ENCODE peak calls at places on chromosomes 5 and 9, in eight cellular contexts. C, Z, F, E, X, O, L and T are unnamed samples. For H3K27me3 and H3K4me1, the result is how much of the 10 kb centered on the place peaks cover.

GRCh38 chr9:114497727-114498382 is 7.4 kb downstream of the WHRN start:
- DNase-seq in X (no peak), Z (no peak), O (no peak), L (no peak), C (no peak), E (no peak), F (no peak), T (no peak)

GRCh38 chr9:69604568-69605219 is 67.5 kb downstream of the APBA1 start:
- DNase-seq in E (no peak), O (no peak), F (no peak), Z (no peak), X (no peak), L (no peak), C (no peak), T (no peak)

GRCh38 chr5:127080001-127080478 is 6.7 kb upstream of the C5orf63 start:
- DNase-seq in C (no peak), Z (no peak), X (no peak), E (no peak), O (no peak), L (no peak), F (no peak), T (no peak)

GRCh38 chr5:176466245-176466871 is 18.2 kb downstream of the FAF2 start:
- DNase-seq in E (peak), L (no peak), X (no peak), F (no peak), Z (peak), C (no peak), O (no peak), T (no peak)

GRCh38 chr9:128396970-128397613 is 23.6 kb upstream of the CERCAM start:
- DNase-seq in E (peak), F (no peak), L (no peak), O (no peak), C (no peak), X (no peak), Z (no peak), T (no peak)

GRCh38 chr5:180640765-180641565 is 8.4 kb downstream of the FLT4 start:
- DNase-seq in E (no peak), F (peak), Z (no peak), X (no peak), O (peak), C (peak), L (no peak), T (peak)

GRCh38 chr9:77456829-77457437 is 191.2 kb downstream of the GNA14 start:
- DNase-seq in X (peak), F (peak), Z (peak), O (peak), E (peak), L (peak), C (peak), T (peak)

GRCh38 chr9:124663046-124663961 is 107.8 kb downstream of the NR6A1 start:
- DNase-seq in Z (no peak), E (no peak), F (no peak), C (no peak), X (no peak), L (no peak), O (no peak), T (no peak)

GRCh38 chr5:124157320-124157719 is 589.1 kb downstream of the ZNF608 start:
- DNase-seq in E (no peak), X (no peak), F (no peak), Z (no peak), O (no peak), C (no peak), L (no peak), T (no peak)

GRCh38 chr5:86880785-86881492 is 263.2 kb downstream of the COX7C start:
- DNase-seq in E (peak), L (peak), C (no peak), X (no peak), Z (peak), O (peak), F (no peak), T (no peak)

GRCh38 chr9:100294806-100295205 is 57.9 kb downstream of the TEX10 start:
- DNase-seq in X (no peak), C (peak), L (no peak), O (no peak), E (no peak), Z (no peak), F (no peak), T (peak)

GRCh38 chr9:2163231-2163885 is 148.2 kb downstream of the SMARCA2 start:
- DNase-seq in F (no peak), O (no peak), Z (no peak), E (no peak), L (no peak), C (no peak), X (no peak), T (no peak)

GRCh38 chr5:116377276-116378006 is 197.2 kb downstream of the SEMA6A start:
- DNase-seq in L (no peak), E (no peak), X (no peak), Z (no peak), C (no peak), F (no peak), O (no peak), T (no peak)
- H3K27me3 ChIP-seq in L (under half), E (under half), X (under half), Z (under half), C (under half), F (under half), O (under half), T (under half)

DNA sequence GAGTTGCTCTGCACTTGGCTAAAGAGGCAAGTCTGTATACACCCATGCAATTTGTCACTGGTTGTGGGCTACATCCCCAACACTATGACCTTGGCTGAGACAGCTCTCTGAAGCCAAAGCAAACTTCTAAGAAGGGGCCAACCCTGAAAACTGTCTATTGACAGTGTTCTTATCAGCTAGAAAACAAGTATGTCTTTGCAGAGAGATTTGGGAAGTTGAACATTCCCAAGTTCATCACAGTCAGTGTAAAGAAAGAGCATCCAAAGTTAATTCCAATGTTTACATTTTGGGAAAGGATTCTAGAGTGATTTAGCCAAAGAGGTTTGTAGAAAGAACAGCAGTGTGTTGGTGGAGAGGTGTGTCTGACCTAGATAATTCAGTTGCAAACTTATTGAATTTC is 711.1 kb upstream of the CHD1 start:
- DNase-seq in X (no peak), Z (no peak), E (peak), O (no peak), F (no peak), L (no peak), C (no peak), T (no peak)
- H3K4me1 ChIP-seq in X (under half), Z (under half), E (under half), O (under half), F (under half), L (under half), C (under half), T (under half)

GRCh38 chr5:10590226-10591047 is 26.6 kb downstream of the ANKRD33B start:
- DNase-seq in X (no peak), F (no peak), E (no peak), Z (no peak), C (no peak), O (peak), L (no peak), T (no peak)
- TF ChIP-seq EP300 in X (no peak), F (no peak), E (no peak), Z (no peak), C (no peak), O (no peak), L (no peak), T (no peak)

GRCh38 chr9:136615631-136616306 is 46.9 kb upstream of the EGFL7 start:
- DNase-seq in L (no peak), O (no peak), Z (no peak), C (no peak), E (no peak), F (no peak), X (no peak), T (no peak)
- H3K27me3 ChIP-seq in L (under half), O (under half), Z (under half), C (under half), E (half or more), F (under half), X (under half), T (under half)

DNA sequence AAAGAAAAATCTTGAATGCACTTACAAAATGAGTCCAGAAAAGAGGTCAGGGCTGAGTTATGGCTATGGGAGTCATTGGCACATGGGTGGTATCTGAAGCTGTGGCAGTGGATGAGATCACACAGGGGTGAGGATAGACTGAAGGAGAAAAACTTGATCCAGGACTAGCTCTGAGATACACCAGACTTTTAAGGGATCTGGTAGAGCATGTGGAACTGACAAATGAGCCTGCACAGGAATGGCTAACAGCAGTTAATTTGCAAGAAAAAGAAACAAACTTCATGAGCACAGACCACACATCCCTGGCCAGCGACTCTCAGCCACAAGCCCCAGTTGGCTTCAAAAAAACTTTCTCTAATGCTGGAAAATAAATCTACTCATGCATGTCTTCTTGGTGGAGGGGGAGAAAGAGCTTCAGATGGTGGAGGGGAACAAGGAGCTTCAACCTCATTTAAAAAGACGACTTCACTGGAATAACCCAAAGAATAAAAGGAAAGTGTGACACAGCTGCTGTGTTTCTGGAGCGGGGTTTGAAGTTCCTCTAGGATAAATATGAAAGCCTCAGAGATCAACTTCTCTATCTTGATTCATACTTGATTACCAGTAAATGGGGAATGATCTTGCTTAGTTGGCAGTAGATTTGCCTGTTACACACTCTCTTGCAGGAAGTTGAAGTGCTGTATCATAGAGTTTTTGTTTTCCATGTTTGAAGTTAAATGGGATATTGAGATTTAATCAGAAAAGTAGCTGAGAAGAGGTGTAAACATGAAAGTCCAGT is 33.7 kb downstream of the TNFAIP8 start:
- DNase-seq in Z (no peak), E (no peak), F (no peak), C (no peak), X (no peak), L (no peak), O (no peak), T (no peak)
- H3K4me1 ChIP-seq in Z (under half), E (under half), F (under half), C (half or more), X (under half), L (under half), O (under half), T (under half)

GRCh38 chr5:177528631-177529030 is 11.9 kb upstream of the DDX41 start:
- DNase-seq in L (no peak), C (no peak), Z (no peak), F (peak), O (no peak), E (no peak), X (peak), T (no peak)
- TF ChIP-seq EP300 in L (no peak), C (no peak), Z (no peak), F (no peak), O (no peak), E (no peak), X (no peak), T (no peak)

GRCh38 chr5:133321833-133322420 is 270.1 kb downstream of the HSPA4 start:
- DNase-seq in X (no peak), C (no peak), L (no peak), Z (no peak), O (no peak), E (no peak), F (no peak), T (no peak)
- H3K27me3 ChIP-seq in X (under half), C (under half), L (under half), Z (under half), O (under half), E (under half), F (under half), T (under half)

GRCh38 chr9:33153666-33154065 is 13.5 kb downstream of the B4GALT1 start:
- DNase-seq in E (no peak), C (no peak), O (no peak), F (no peak), L (no peak), X (no peak), Z (no peak), T (no peak)
- H3K4me1 ChIP-seq in E (half or more), C (half or more), O (under half), F (half or more), L (under half), X (under half), Z (under half), T (under half)